ENCODE peak calls at places on chromosomes 5 and 9, in five cellular contexts. L, R, G, T and C are unnamed samples.

GRCh38 chr5:16492398-16493175 is 27.0 kb upstream of the ZNF622 start:
- DNase-seq in L (peak; percentile 53), R (no peak), G (no peak), T (peak; percentile 89), C (no peak)

GRCh38 chr9:3760031-3760430 is 234.2 kb upstream of the RFX3 start:
- DNase-seq in L (no peak), R (no peak), G (no peak), T (peak; percentile 21), C (no peak)

GRCh38 chr9:81499571-81499970 is 189.8 kb downstream of the TLE1 start:
- DNase-seq in L (no peak), R (no peak), G (no peak), T (no peak), C (no peak)

GRCh38 chr9:123063896-123064295 is 30.4 kb downstream of the GPR21 start:
- DNase-seq in L (no peak), R (no peak), G (no peak), T (no peak), C (no peak)

GRCh38 chr5:55230086-55230629 is 3.0 kb upstream of the MCIDAS start:
- DNase-seq in L (no peak), R (no peak), G (no peak), T (no peak), C (no peak)

GRCh38 chr9:94135222-94135621 is 51.0 kb downstream of the PTPDC1 start:
- DNase-seq in L (peak; percentile 43), R (no peak), G (no peak), T (no peak), C (no peak)

GRCh38 chr5:59562756-59563389 is 330.7 kb downstream of the PDE4D start:
- DNase-seq in L (peak; percentile 88), R (no peak), G (peak; percentile 75), T (peak; percentile 97), C (no peak)

GRCh38 chr9:16628421-16628820 is 242.0 kb downstream of the BNC2 start:
- DNase-seq in L (no peak), R (no peak), G (no peak), T (no peak), C (no peak)

GRCh38 chr9:113837349-113837748 is 38.8 kb upstream of the ZNF618 start:
- DNase-seq in L (no peak), R (no peak), G (no peak), T (no peak), C (no peak)

GRCh38 chr5:147403659-147404640 is 105.9 kb downstream of the DPYSL3 start:
- DNase-seq in L (peak; percentile 98), R (no peak), G (no peak), T (peak; percentile 38), C (peak; percentile 55)

GRCh38 chr9:69030851-69031645 is 4.5 kb upstream of the FXN start:
- DNase-seq in L (no peak), R (no peak), G (no peak), T (no peak), C (no peak)

GRCh38 chr9:38388283-38389223 is 3.9 kb upstream of the ALDH1B1 start:
- DNase-seq in L (no peak), R (no peak), G (no peak), T (no peak), C (no peak)

GRCh38 chr5:127009784-127010183 is 20.6 kb downstream of the MARCHF3 start:
- DNase-seq in L (no peak), R (no peak), G (no peak), T (no peak), C (no peak)

GRCh38 chr5:24325306-24325832 is 319.4 kb downstream of the CDH10 start:
- DNase-seq in L (no peak), R (no peak), G (no peak), T (no peak), C (no peak)

GRCh38 chr5:167802755-167803431 is 488.6 kb upstream of the WWC1 start:
- DNase-seq in L (peak; percentile 44), R (no peak), G (no peak), T (no peak), C (no peak)

GRCh38 chr9:70654144-70654543 is 239.7 kb upstream of the KLF9 start:
- DNase-seq in L (no peak), R (no peak), G (no peak), T (no peak), C (no peak)

GRCh38 chr9:121455527-121456239 is 44.0 kb downstream of the GGTA1 start:
- DNase-seq in L (peak; percentile 68), R (no peak), G (no peak), T (no peak), C (no peak)

GRCh38 chr9:18159254-18159653 is 314.7 kb upstream of the ADAMTSL1 start:
- DNase-seq in L (no peak), R (no peak), G (no peak), T (no peak), C (no peak)

GRCh38 chr9:111198936-111199335 is 131.1 kb downstream of the OR2K2 start:
- DNase-seq in L (peak; percentile 26), R (no peak), G (no peak), T (no peak), C (no peak)

GRCh38 chr5:112637343-112637742 is 100.3 kb upstream of the APC start:
- DNase-seq in L (no peak), R (no peak), G (no peak), T (no peak), C (no peak)

GRCh38 chr5:119187776-119188529 is 117.1 kb downstream of the DMXL1 start:
- DNase-seq in L (no peak), R (no peak), G (no peak), T (no peak), C (no peak)

GRCh38 chr9:24518545-24518944 is 27.2 kb downstream of the IZUMO3 start:
- DNase-seq in L (no peak), R (no peak), G (no peak), T (no peak), C (no peak)

GRCh38 chr5:125478599-125478998 is 732.2 kb upstream of the ZNF608 start:
- DNase-seq in L (no peak), R (no peak), G (peak; percentile 77), T (peak; percentile 74), C (no peak)

GRCh38 chr5:64789457-64789856 is 20.7 kb downstream of the CWC27 start:
- DNase-seq in L (no peak), R (no peak), G (no peak), T (no peak), C (no peak)

GRCh38 chr9:20630241-20630943 is 8.1 kb upstream of the MLLT3 start:
- DNase-seq in L (no peak), R (no peak), G (no peak), T (no peak), C (peak; percentile 59)

GRCh38 chr5:170380361-170380951 is 8.7 kb downstream of the KCNMB1 start:
- DNase-seq in L (no peak), R (no peak), G (no peak), T (no peak), C (no peak)

GRCh38 chr9:129506892-129507291 is 114.0 kb downstream of the C9orf50 start:
- DNase-seq in L (peak; percentile 77), R (no peak), G (no peak), T (no peak), C (peak; percentile 51)